ENCODE peak calls at places on chromosomes 12 and 14, in ten cellular contexts. One of them, this sample, is unnamed.

GRCh38 chr14:51147183-51147582 is 52.3 kb upstream of the TRIM9 start:
- DNase-seq in left lung: no peak
- DNase-seq in PC-3: peak; percentile 28
- DNase-seq in IMR-90: no peak
- DNase-seq in OCI-LY7: no peak
- DNase-seq in DND-41: no peak
- DNase-seq in GM12878: no peak
- DNase-seq in PC-9: no peak
- DNase-seq in foreskin fibroblast: peak; percentile 64
- DNase-seq in endothelial cell of umbilical vein: no peak
- DNase-seq in this sample: no peak

GRCh38 chr14:95248422-95248821 is 71.3 kb downstream of the CLMN start:
- DNase-seq in OCI-LY7: no peak
- DNase-seq in foreskin fibroblast: no peak
- DNase-seq in IMR-90: no peak
- DNase-seq in DND-41: no peak
- DNase-seq in endothelial cell of umbilical vein: no peak
- DNase-seq in GM12878: no peak
- DNase-seq in left lung: no peak
- DNase-seq in PC-3: no peak
- DNase-seq in PC-9: no peak
- DNase-seq in this sample: no peak

GRCh38 chr14:100603341-100604125 is 16.3 kb upstream of the BEGAIN start:
- DNase-seq in OCI-LY7: no peak
- DNase-seq in endothelial cell of umbilical vein: no peak
- DNase-seq in left lung: no peak
- DNase-seq in DND-41: no peak
- DNase-seq in PC-3: no peak
- DNase-seq in GM12878: no peak
- DNase-seq in IMR-90: no peak
- DNase-seq in PC-9: no peak
- DNase-seq in foreskin fibroblast: no peak
- DNase-seq in this sample: no peak

GRCh38 chr12:87107270-87107669 is 851.1 kb upstream of the MGAT4C start:
- DNase-seq in endothelial cell of umbilical vein: no peak
- DNase-seq in foreskin fibroblast: no peak
- DNase-seq in DND-41: no peak
- DNase-seq in IMR-90: no peak
- DNase-seq in OCI-LY7: no peak
- DNase-seq in PC-9: no peak
- DNase-seq in PC-3: no peak
- DNase-seq in GM12878: no peak
- DNase-seq in left lung: no peak
- DNase-seq in this sample: no peak

GRCh38 chr12:100904270-100904669 is 109.7 kb downstream of the ANO4 start:
- DNase-seq in OCI-LY7: no peak
- DNase-seq in left lung: no peak
- DNase-seq in DND-41: no peak
- DNase-seq in GM12878: no peak
- DNase-seq in PC-3: no peak
- DNase-seq in foreskin fibroblast: peak; percentile 32
- DNase-seq in IMR-90: peak; percentile 51
- DNase-seq in endothelial cell of umbilical vein: no peak
- DNase-seq in PC-9: no peak
- DNase-seq in this sample: no peak

GRCh38 chr14:65396082-65396910 is 16.2 kb upstream of the FUT8 start:
- DNase-seq in DND-41: no peak
- DNase-seq in endothelial cell of umbilical vein: no peak
- DNase-seq in PC-3: no peak
- DNase-seq in OCI-LY7: no peak
- DNase-seq in IMR-90: no peak
- DNase-seq in GM12878: no peak
- DNase-seq in PC-9: no peak
- DNase-seq in foreskin fibroblast: no peak
- DNase-seq in left lung: no peak
- DNase-seq in this sample: peak; percentile 12

GRCh38 chr12:26611598-26611997 is 221.4 kb downstream of the ITPR2 start:
- DNase-seq in IMR-90: no peak
- DNase-seq in foreskin fibroblast: no peak
- DNase-seq in endothelial cell of umbilical vein: no peak
- DNase-seq in PC-3: no peak
- DNase-seq in OCI-LY7: no peak
- DNase-seq in PC-9: no peak
- DNase-seq in left lung: no peak
- DNase-seq in DND-41: no peak
- DNase-seq in GM12878: no peak
- DNase-seq in this sample: no peak

GRCh38 chr12:132729541-132730320 is 19.1 kb downstream of the PGAM5 start:
- DNase-seq in DND-41: no peak
- DNase-seq in OCI-LY7: no peak
- DNase-seq in foreskin fibroblast: no peak
- DNase-seq in PC-9: no peak
- DNase-seq in IMR-90: no peak
- DNase-seq in endothelial cell of umbilical vein: no peak
- DNase-seq in GM12878: no peak
- DNase-seq in PC-3: peak; percentile 23
- DNase-seq in left lung: no peak
- DNase-seq in this sample: no peak

GRCh38 chr14:37985826-37986470 is 221.8 kb upstream of the SSTR1 start:
- DNase-seq in IMR-90: peak; percentile 65
- DNase-seq in foreskin fibroblast: peak; percentile 69
- DNase-seq in PC-9: peak; percentile 15
- DNase-seq in left lung: no peak
- DNase-seq in PC-3: peak; percentile 68
- DNase-seq in GM12878: no peak
- DNase-seq in endothelial cell of umbilical vein: peak; percentile 67
- DNase-seq in DND-41: peak; percentile 39
- DNase-seq in OCI-LY7: peak; percentile 84
- DNase-seq in this sample: peak; percentile 12

GRCh38 chr12:570949-571794 is 92.1 kb downstream of the NINJ2 start:
- DNase-seq in OCI-LY7: no peak
- DNase-seq in PC-3: peak; percentile 85
- DNase-seq in GM12878: no peak
- DNase-seq in foreskin fibroblast: peak; percentile 96
- DNase-seq in endothelial cell of umbilical vein: peak; percentile 70
- DNase-seq in left lung: peak; percentile 79
- DNase-seq in IMR-90: peak; percentile 80
- DNase-seq in DND-41: no peak
- DNase-seq in PC-9: peak; percentile 87
- DNase-seq in this sample: no peak

GRCh38 chr12:57737467-57738141 is 938 bp downstream of the AGAP2 start:
- DNase-seq in GM12878: no peak
- DNase-seq in IMR-90: peak; percentile 7
- DNase-seq in PC-3: no peak
- DNase-seq in endothelial cell of umbilical vein: no peak
- DNase-seq in DND-41: no peak
- DNase-seq in foreskin fibroblast: peak; percentile 57
- DNase-seq in left lung: no peak
- DNase-seq in PC-9: no peak
- DNase-seq in OCI-LY7: no peak
- DNase-seq in this sample: no peak
- H3K4me3 ChIP-seq in GM12878: no peak overlapping the region
- H3K4me3 ChIP-seq in IMR-90: peak overlapping the region; percentile 31
- H3K4me3 ChIP-seq in PC-3: peak overlapping the region; percentile 64
- H3K4me3 ChIP-seq in endothelial cell of umbilical vein: no peak overlapping the region
- H3K4me3 ChIP-seq in DND-41: no peak overlapping the region
- H3K4me3 ChIP-seq in foreskin fibroblast: peak overlapping the region; percentile 9
- H3K4me3 ChIP-seq in left lung: no peak overlapping the region
- H3K4me3 ChIP-seq in PC-9: no peak overlapping the region
- H3K4me3 ChIP-seq in OCI-LY7: no peak overlapping the region
- H3K4me3 ChIP-seq in this sample: no peak overlapping the region

GRCh38 chr12:57519758-57520007 is 631 bp downstream of the DDIT3 start:
- DNase-seq in IMR-90: no peak
- DNase-seq in endothelial cell of umbilical vein: no peak
- DNase-seq in OCI-LY7: peak; percentile 47
- DNase-seq in left lung: no peak
- DNase-seq in PC-9: no peak
- DNase-seq in DND-41: peak; percentile 50
- DNase-seq in GM12878: no peak
- DNase-seq in PC-3: no peak
- DNase-seq in foreskin fibroblast: no peak
- DNase-seq in this sample: no peak

GRCh38 chr12:57518176-57518919 is 2.0 kb downstream of the DDIT3 start:
- DNase-seq in endothelial cell of umbilical vein: no peak
- DNase-seq in foreskin fibroblast: peak; percentile 30
- DNase-seq in OCI-LY7: no peak
- DNase-seq in left lung: no peak
- DNase-seq in PC-3: no peak
- DNase-seq in DND-41: no peak
- DNase-seq in GM12878: no peak
- DNase-seq in IMR-90: no peak
- DNase-seq in PC-9: no peak
- DNase-seq in this sample: no peak

GRCh38 chr12:57521475-57522018 is 1.1 kb upstream of the MBD6 start:
- DNase-seq in IMR-90: peak; percentile 61
- DNase-seq in GM12878: no peak
- DNase-seq in foreskin fibroblast: peak; percentile 78
- DNase-seq in OCI-LY7: no peak
- DNase-seq in left lung: peak; percentile 61
- DNase-seq in PC-3: no peak
- DNase-seq in endothelial cell of umbilical vein: no peak
- DNase-seq in DND-41: peak; percentile 49
- DNase-seq in PC-9: peak; percentile 12
- DNase-seq in this sample: no peak

GRCh38 chr12:57518920-57519757 is 1.2 kb downstream of the DDIT3 start:
- DNase-seq in foreskin fibroblast: peak; percentile 63
- DNase-seq in left lung: no peak
- DNase-seq in IMR-90: peak; percentile 24
- DNase-seq in OCI-LY7: peak; percentile 67
- DNase-seq in PC-9: no peak
- DNase-seq in GM12878: no peak
- DNase-seq in PC-3: peak; percentile 25
- DNase-seq in endothelial cell of umbilical vein: no peak
- DNase-seq in DND-41: no peak
- DNase-seq in this sample: no peak

GRCh38 chr12:57520008-57520726 is at the start of gene DDIT3:
- DNase-seq in foreskin fibroblast: peak; percentile 100
- DNase-seq in PC-3: peak; percentile 98
- DNase-seq in PC-9: peak; percentile 99
- DNase-seq in IMR-90: peak; percentile 98
- DNase-seq in OCI-LY7: peak; percentile 100
- DNase-seq in left lung: peak; percentile 100
- DNase-seq in DND-41: peak; percentile 100
- DNase-seq in GM12878: peak; percentile 91
- DNase-seq in endothelial cell of umbilical vein: peak; percentile 99
- DNase-seq in this sample: peak; percentile 100
- TF ChIP-seq CTCF in foreskin fibroblast: no peak
- TF ChIP-seq CTCF in PC-3: no peak
- TF ChIP-seq CTCF in PC-9: peak; percentile 29
- TF ChIP-seq CTCF in IMR-90: no peak
- TF ChIP-seq CTCF in OCI-LY7: no peak
- TF ChIP-seq CTCF in left lung: no peak
- TF ChIP-seq CTCF in DND-41: no peak
- TF ChIP-seq CTCF in GM12878: no peak
- TF ChIP-seq CTCF in endothelial cell of umbilical vein: no peak
- TF ChIP-seq CTCF in this sample: no peak

GRCh38 chr14:81348086-81348485 is 52.0 kb downstream of the STON2 start:
- DNase-seq in endothelial cell of umbilical vein: no peak
- DNase-seq in OCI-LY7: peak; percentile 14
- DNase-seq in GM12878: no peak
- DNase-seq in PC-3: no peak
- DNase-seq in IMR-90: no peak
- DNase-seq in foreskin fibroblast: no peak
- DNase-seq in DND-41: no peak
- DNase-seq in PC-9: no peak
- DNase-seq in left lung: no peak
- DNase-seq in this sample: no peak
- H3K4me3 ChIP-seq in endothelial cell of umbilical vein: no peak overlapping the region
- H3K4me3 ChIP-seq in OCI-LY7: no peak overlapping the region
- H3K4me3 ChIP-seq in GM12878: no peak overlapping the region
- H3K4me3 ChIP-seq in PC-3: no peak overlapping the region
- H3K4me3 ChIP-seq in IMR-90: no peak overlapping the region
- H3K4me3 ChIP-seq in foreskin fibroblast: no peak overlapping the region
- H3K4me3 ChIP-seq in DND-41: no peak overlapping the region
- H3K4me3 ChIP-seq in PC-9: no peak overlapping the region
- H3K4me3 ChIP-seq in left lung: no peak overlapping the region
- H3K4me3 ChIP-seq in this sample: no peak overlapping the region

GRCh38 chr14:86646688-86647687 is 1117.0 kb downstream of the FLRT2 start:
- DNase-seq in foreskin fibroblast: peak; percentile 67
- DNase-seq in DND-41: peak; percentile 11
- DNase-seq in IMR-90: peak; percentile 70
- DNase-seq in endothelial cell of umbilical vein: no peak
- DNase-seq in OCI-LY7: peak; percentile 23
- DNase-seq in GM12878: no peak
- DNase-seq in left lung: no peak
- DNase-seq in PC-3: peak; percentile 52
- DNase-seq in PC-9: no peak
- DNase-seq in this sample: peak; percentile 1
- TF ChIP-seq CTCF in foreskin fibroblast: no peak
- TF ChIP-seq CTCF in DND-41: peak; percentile 50
- TF ChIP-seq CTCF in IMR-90: no peak
- TF ChIP-seq CTCF in endothelial cell of umbilical vein: no peak
- TF ChIP-seq CTCF in OCI-LY7: peak; percentile 80
- TF ChIP-seq CTCF in GM12878: no peak
- TF ChIP-seq CTCF in left lung: no peak
- TF ChIP-seq CTCF in PC-3: peak; percentile 48
- TF ChIP-seq CTCF in PC-9: no peak
- TF ChIP-seq CTCF in this sample: peak; percentile 12

DNA sequence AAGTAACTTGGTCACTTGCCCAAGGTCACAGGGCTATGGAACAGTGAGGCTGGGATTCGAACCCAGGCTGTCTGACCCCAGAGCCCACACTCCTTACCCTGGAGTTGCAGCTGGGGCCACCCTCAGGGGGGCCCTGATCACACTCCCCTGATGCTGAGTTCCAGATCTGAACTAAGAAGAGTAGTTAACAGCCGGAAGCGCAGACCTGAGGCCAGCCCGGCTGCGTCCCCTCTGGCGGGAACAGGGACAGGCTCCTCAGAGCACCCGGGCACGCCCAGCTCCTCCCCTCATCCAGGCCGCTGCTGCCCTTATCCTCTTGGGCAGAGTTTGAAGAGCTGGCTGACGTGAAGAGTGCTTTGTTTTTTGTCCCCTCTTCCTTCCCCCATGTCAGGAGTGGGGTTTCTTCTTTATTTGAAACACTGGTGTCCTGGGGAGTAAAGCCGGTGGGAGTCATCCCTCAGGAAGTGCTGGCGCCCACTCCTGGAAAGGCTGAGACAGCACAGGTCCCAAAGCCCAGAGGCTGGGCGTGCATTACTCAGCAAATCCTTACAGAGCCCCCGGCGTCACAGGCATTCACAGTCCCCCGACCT is 8.7 kb downstream of the PHB2 start:
- DNase-seq in PC-3: peak; percentile 61
- DNase-seq in OCI-LY7: peak; percentile 67
- DNase-seq in GM12878: no peak
- DNase-seq in DND-41: no peak
- DNase-seq in IMR-90: peak; percentile 77
- DNase-seq in foreskin fibroblast: peak; percentile 79
- DNase-seq in endothelial cell of umbilical vein: peak; percentile 61
- DNase-seq in PC-9: peak; percentile 80
- DNase-seq in left lung: peak; percentile 76
- DNase-seq in this sample: peak; percentile 91
- H3K4me3 ChIP-seq in PC-3: no peak overlapping the region
- H3K4me3 ChIP-seq in OCI-LY7: peak overlapping the region; percentile 3
- H3K4me3 ChIP-seq in GM12878: peak overlapping the region; percentile 37
- H3K4me3 ChIP-seq in DND-41: no peak overlapping the region
- H3K4me3 ChIP-seq in IMR-90: no peak overlapping the region
- H3K4me3 ChIP-seq in foreskin fibroblast: no peak overlapping the region
- H3K4me3 ChIP-seq in endothelial cell of umbilical vein: no peak overlapping the region
- H3K4me3 ChIP-seq in PC-9: peak overlapping the region; percentile 98
- H3K4me3 ChIP-seq in left lung: peak overlapping the region; percentile 5
- H3K4me3 ChIP-seq in this sample: peak overlapping the region; percentile 76